ENCODE peak calls at places on chromosome 16, in four cellular contexts. L, I, K and D are unnamed samples.

GRCh38 chr16:11136600-11136999 is 119.4 kb downstream of the SOCS1 start:
- DNase-seq in L (peak), I (no peak), K (no peak), D (no peak)

GRCh38 chr16:78976212-78976611 is 624.3 kb downstream of the MAF start:
- DNase-seq in L (no peak), I (no peak), K (no peak), D (no peak)

GRCh38 chr16:77793417-77793816 is 5.1 kb downstream of the VAT1L start:
- DNase-seq in L (no peak), I (peak), K (no peak), D (no peak)

GRCh38 chr16:89363621-89364393 is 126.6 kb downstream of the ANKRD11 start:
- DNase-seq in L (no peak), I (peak), K (peak), D (no peak)

GRCh38 chr16:85399583-85400284 is 213.4 kb upstream of the GSE1 start:
- DNase-seq in L (peak), I (no peak), K (no peak), D (no peak)

GRCh38 chr16:90057738-90058173 is 19.4 kb downstream of the PRDM7 start:
- DNase-seq in L (no peak), I (no peak), K (no peak), D (no peak)

GRCh38 chr16:88063201-88063773 is 112.1 kb downstream of the BANP start:
- DNase-seq in L (peak), I (no peak), K (no peak), D (no peak)

GRCh38 chr16:10964891-10965326 is 20.5 kb downstream of the CLEC16A start:
- DNase-seq in L (no peak), I (no peak), K (no peak), D (peak)

GRCh38 chr16:56569971-56570370 is 5.1 kb downstream of the MT4 start:
- DNase-seq in L (no peak), I (no peak), K (no peak), D (no peak)

GRCh38 chr16:49524578-49525315 is 151.1 kb downstream of the C16orf78 start:
- DNase-seq in L (no peak), I (no peak), K (no peak), D (no peak)

GRCh38 chr16:23374721-23375120 is 72.6 kb downstream of the SCNN1B start:
- DNase-seq in L (no peak), I (no peak), K (no peak), D (no peak)

GRCh38 chr16:85561248-85562101 is 51.6 kb upstream of the GSE1 start:
- DNase-seq in L (no peak), I (no peak), K (no peak), D (no peak)

GRCh38 chr16:48613061-48613957 is 3.3 kb upstream of the N4BP1 start:
- DNase-seq in L (no peak), I (peak), K (peak), D (peak)

GRCh38 chr16:27322858-27323780 is 9.3 kb downstream of the IL4R start:
- DNase-seq in L (no peak), I (peak), K (no peak), D (no peak)

GRCh38 chr16:88035292-88035691 is 84.1 kb downstream of the BANP start:
- DNase-seq in L (no peak), I (no peak), K (no peak), D (peak)

GRCh38 chr16:87324411-87325275 is 7.5 kb upstream of the C16orf95 start:
- DNase-seq in L (no peak), I (peak), K (peak), D (peak)

GRCh38 chr16:69830534-69831211 is 68.5 kb downstream of the WWP2 start:
- DNase-seq in L (no peak), I (no peak), K (peak), D (no peak)

GRCh38 chr16:17544785-17545184 is 74.0 kb upstream of the XYLT1 start:
- DNase-seq in L (no peak), I (peak), K (peak), D (no peak)

GRCh38 chr16:78768226-78768625 is 668.8 kb downstream of the WWOX start:
- DNase-seq in L (no peak), I (no peak), K (no peak), D (no peak)

GRCh38 chr16:53991181-53992056 is 287.5 kb downstream of the FTO start:
- DNase-seq in L (no peak), I (peak), K (no peak), D (no peak)

GRCh38 chr16:4653981-4654380 is 29.4 kb downstream of the MGRN1 start:
- DNase-seq in L (no peak), I (no peak), K (peak), D (no peak)

GRCh38 chr16:24737391-24737871 is 8.0 kb downstream of the TNRC6A start:
- DNase-seq in L (no peak), I (no peak), K (no peak), D (no peak)

GRCh38 chr16:27432600-27432957 is 30.6 kb downstream of the IL21R start:
- DNase-seq in L (peak), I (no peak), K (no peak), D (no peak)

GRCh38 chr16:52051773-52052172 is 495.2 kb downstream of the TOX3 start:
- DNase-seq in L (no peak), I (no peak), K (no peak), D (no peak)
- H3K27ac ChIP-seq in L (no peak), I (no peak), K (no peak), D (no peak)

GRCh38 chr16:72073831-72074230 is 10.8 kb downstream of the HPR start:
- DNase-seq in L (peak), I (no peak), K (no peak), D (no peak)
- H3K27ac ChIP-seq in L (peak), I (no peak), K (no peak), D (no peak)

DNA sequence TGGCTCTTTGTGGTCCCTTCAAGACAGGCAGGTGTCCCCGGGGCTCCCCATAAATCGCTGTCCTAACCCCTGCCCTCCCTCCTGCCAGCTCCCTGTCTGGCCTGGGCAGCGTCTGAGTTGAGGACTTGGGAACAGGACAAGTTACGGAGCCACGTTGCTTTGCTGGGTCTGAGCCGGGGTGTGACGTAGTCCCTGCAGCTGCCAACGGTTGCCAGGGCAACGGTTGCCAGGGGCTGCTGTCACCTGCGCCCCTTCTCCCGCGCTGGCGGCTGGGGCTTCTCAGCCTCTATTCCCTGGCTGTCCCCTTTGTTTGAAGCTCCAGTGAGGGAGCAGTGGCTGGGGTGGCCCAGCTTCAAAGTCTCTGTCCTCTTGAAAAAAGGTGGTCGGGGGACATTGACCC is 10.7 kb downstream of the ADGRG1 start:
- DNase-seq in L (no peak), I (peak), K (no peak), D (no peak)
- H3K27ac ChIP-seq in L (peak), I (peak), K (peak), D (no peak)

DNA sequence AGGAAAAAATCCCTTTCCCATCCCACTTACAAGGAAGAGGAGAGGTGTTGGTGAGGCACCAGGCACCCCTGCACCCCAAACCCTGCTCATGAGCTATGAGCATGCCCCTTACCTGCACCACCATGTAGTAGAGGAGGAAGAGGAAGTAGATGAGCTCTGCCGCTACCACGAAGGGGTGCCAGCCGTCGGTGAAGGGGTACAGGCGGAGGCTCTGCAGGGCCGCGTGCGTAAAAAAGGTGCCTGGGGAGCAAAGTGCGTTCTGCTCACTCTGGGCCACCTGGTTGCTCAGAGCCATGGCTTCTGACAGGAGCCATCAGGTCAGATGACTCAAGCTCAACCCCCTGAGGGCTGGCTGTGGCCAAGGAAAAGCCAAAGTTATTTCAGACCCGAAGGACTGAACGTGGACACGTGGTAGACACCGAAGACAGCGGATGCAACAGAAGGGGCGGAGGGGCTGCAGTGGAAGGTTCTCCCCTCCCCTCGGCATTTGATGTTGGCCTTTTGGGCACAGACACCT is 25.3 kb upstream of the GCSH start:
- DNase-seq in L (no peak), I (no peak), K (no peak), D (no peak)
- H3K27ac ChIP-seq in L (no peak), I (no peak), K (no peak), D (no peak)

GRCh38 chr16:19086322-19087199 is 19.1 kb downstream of the COQ7 start:
- DNase-seq in L (peak), I (peak), K (peak), D (peak)
- H3K27ac ChIP-seq in L (no peak), I (no peak), K (peak), D (no peak)